ENCODE peak calls at places on chromosomes 16 and 17, in four cellular contexts. Y, Q, G and F are unnamed samples.

GRCh38 chr17:6162892-6163291 is 92.7 kb downstream of the WSCD1 start:
- DNase-seq in G (no peak), Y (no peak), Q (no peak), F (no peak)

GRCh38 chr16:49446805-49447204 is 73.2 kb downstream of the C16orf78 start:
- DNase-seq in G (no peak), Q (no peak), Y (no peak), F (no peak)

GRCh38 chr17:14482715-14483114 is 181.8 kb downstream of the HS3ST3B1 start:
- DNase-seq in Y (no peak), G (no peak), Q (no peak), F (no peak)

GRCh38 chr16:69443809-69444611 is 19.6 kb downstream of the CYB5B start:
- DNase-seq in G (peak), Y (peak), Q (no peak), F (no peak)

GRCh38 chr16:57840833-57841232 is 38.5 kb upstream of the KIFC3 start:
- DNase-seq in Q (peak), G (no peak), Y (no peak), F (no peak)

GRCh38 chr17:40696651-40697072 is 6.9 kb downstream of the KRT24 start:
- DNase-seq in Y (no peak), Q (no peak), G (no peak), F (no peak)

GRCh38 chr17:29613371-29613837 is 9.3 kb downstream of the CORO6 start:
- DNase-seq in G (peak), Q (peak), Y (peak), F (no peak)

GRCh38 chr16:77191259-77191969 is 424 bp downstream of the MON1B start:
- DNase-seq in Y (no peak), G (peak), Q (no peak), F (no peak)

GRCh38 chr17:50642071-50642721 is 7.5 kb downstream of the ABCC3 start:
- DNase-seq in Q (no peak), G (no peak), Y (no peak), F (no peak)

GRCh38 chr17:42843358-42843934 is 934 bp upstream of the AOC2 start:
- DNase-seq in Q (no peak), G (peak), Y (peak), F (peak)

DNA sequence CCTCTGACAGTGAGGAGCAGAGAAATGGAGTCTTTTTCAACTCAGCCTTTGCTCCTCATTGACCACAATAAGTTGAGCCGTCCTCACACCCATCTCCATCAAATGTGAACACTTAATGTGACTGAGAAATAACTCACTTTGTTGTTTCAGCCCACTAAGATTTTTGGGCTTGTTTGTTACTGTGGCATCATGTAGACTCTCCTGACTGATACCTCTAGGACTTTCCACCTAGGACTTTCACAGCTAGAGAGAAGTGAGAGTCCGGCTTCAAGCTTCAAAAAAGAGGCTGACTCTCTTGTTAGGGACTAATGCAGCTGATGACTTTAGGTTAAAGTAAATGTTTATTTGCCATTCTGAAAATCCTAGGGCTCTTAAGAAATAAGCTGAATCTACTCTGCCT is 435.0 kb downstream of the TMEM114 start:
- DNase-seq in Q (no peak), G (no peak), Y (no peak), F (no peak)
- H3K4me3 ChIP-seq in Q (no peak), G (no peak), Y (no peak), F (no peak)

GRCh38 chr16:67404740-67405226 is 11.5 kb upstream of the TPPP3 start:
- DNase-seq in Q (no peak), G (no peak), Y (no peak), F (no peak)
- H3K4me3 ChIP-seq in Q (no peak), G (no peak), Y (no peak), F (no peak)

DNA sequence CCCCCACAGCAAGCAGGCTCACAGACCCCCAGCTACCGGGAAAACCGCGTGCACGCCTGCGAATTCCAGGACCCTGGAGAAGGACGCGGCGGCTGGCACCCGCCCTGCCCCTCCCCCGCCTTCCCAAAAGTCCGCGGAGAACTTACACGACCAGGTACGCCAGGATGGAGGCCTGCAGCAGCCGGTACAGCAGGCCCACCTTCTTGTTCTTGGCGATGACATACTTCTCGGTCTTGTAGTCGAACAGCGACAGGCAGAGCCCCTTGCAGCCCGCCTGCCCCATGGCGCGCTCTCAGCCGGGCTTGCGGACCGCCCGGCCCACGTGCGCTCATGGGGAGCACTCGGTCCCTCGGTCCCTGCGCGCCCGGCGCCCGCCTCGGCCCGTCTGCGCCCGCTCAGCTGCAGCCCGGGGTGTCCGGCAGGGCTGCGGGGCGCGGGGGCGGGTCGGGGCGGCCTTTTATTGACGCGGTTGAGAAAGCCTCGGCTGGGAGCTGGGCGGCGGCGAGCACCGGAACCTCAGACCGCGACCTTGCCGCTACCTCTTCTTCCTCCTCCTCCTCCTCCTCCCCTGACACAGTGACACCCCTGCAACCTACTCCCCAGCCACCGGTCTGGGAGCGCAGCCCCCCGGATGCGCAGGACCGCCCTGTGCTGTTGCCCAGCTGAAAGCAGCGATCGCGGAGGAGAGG is at the start of gene P2RX5:
- DNase-seq in Q (peak), G (peak), Y (no peak), F (peak)
- H3K4me3 ChIP-seq in Q (peak), G (peak), Y (peak), F (peak)

DNA sequence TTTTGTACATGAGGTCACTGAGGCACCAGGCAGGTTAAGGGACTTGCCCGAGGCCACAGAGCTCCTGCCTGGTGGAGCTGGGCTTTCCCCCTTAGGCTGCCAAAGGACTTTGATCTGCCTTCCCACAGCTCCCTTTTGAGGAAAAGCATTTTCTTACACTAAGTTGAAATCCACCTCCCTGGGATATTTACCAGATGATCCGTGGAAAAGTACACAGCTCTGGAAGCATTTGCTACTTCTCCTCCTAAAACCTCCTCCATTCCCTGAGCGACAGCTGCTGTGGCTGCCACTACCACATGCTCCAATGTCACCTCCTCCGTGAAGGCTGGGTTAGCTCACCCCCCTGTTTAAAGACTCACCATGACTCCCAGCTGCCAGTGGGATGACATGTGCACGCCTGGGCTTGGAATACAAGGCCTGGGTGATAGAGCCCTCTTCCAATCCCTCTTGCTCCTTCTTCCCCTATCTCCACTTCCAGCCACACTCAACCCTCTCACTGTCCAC is 1.2 kb upstream of the MPRIP start:
- DNase-seq in Y (no peak), G (no peak), Q (peak), F (peak)
- H3K4me3 ChIP-seq in Y (no peak), G (peak), Q (no peak), F (peak)

GRCh38 chr17:48626470-48627241 is 498 bp upstream of the HOXB9 start:
- DNase-seq in Y (peak), G (no peak), Q (no peak), F (no peak)

GRCh38 chr17:48624118-48624517 is 2.0 kb downstream of the HOXB9 start:
- DNase-seq in Q (no peak), G (no peak), Y (no peak), F (no peak)

GRCh38 chr17:48626202-48626469 is at the start of gene HOXB9:
- DNase-seq in Y (no peak), Q (no peak), G (no peak), F (no peak)

GRCh38 chr17:48624544-48625501 is 1.3 kb downstream of the HOXB9 start:
- DNase-seq in Q (no peak), Y (peak), G (peak), F (peak)

GRCh38 chr17:48625502-48626201 is 506 bp downstream of the HOXB9 start:
- DNase-seq in G (no peak), Y (no peak), Q (no peak), F (peak)
- H3K4me3 ChIP-seq in G (no peak), Y (peak), Q (peak), F (peak)

GRCh38 chr17:69188064-69188463 is 40.6 kb downstream of the ABCA10 start:
- DNase-seq in G (no peak), Y (no peak), Q (no peak), F (no peak)
- H3K4me3 ChIP-seq in G (no peak), Y (no peak), Q (no peak), F (no peak)